ENCODE peak calls at places on chromosomes 6 and 20, in ten cellular contexts. One of them, this sample, is unnamed.
A peak's percentile ranks its signal among the peaks of the same experiment; 100 is the strongest.

GRCh38 chr20:25246182-25246943 is 1.5 kb upstream of the PYGB start:
- DNase-seq in natural killer cell: no peak
- DNase-seq in astrocyte: no peak
- DNase-seq in Jurkat, Clone E6-1: no peak
- DNase-seq in OCI-M1: peak; percentile 7
- DNase-seq in PC-9: no peak
- DNase-seq in activated T-cell treated with anti-CD3 and anti-CD28 coated beads for 24 hours: no peak
- DNase-seq in COR-L47: no peak
- DNase-seq in kidney glomerular epithelial cell: no peak
- DNase-seq in epithelial cell of prostate: no peak
- DNase-seq in this sample: no peak

GRCh38 chr20:23923891-23924435 is 44.4 kb upstream of the CST5 start:
- DNase-seq in PC-9: peak; percentile 15
- DNase-seq in Jurkat, Clone E6-1: no peak
- DNase-seq in natural killer cell: no peak
- DNase-seq in OCI-M1: no peak
- DNase-seq in COR-L47: no peak
- DNase-seq in epithelial cell of prostate: no peak
- DNase-seq in kidney glomerular epithelial cell: no peak
- DNase-seq in activated T-cell treated with anti-CD3 and anti-CD28 coated beads for 24 hours: no peak
- DNase-seq in astrocyte: no peak
- DNase-seq in this sample: no peak

GRCh38 chr6:156697224-156697623 is 80.0 kb upstream of the ARID1B start:
- DNase-seq in natural killer cell: no peak
- DNase-seq in activated T-cell treated with anti-CD3 and anti-CD28 coated beads for 24 hours: no peak
- DNase-seq in Jurkat, Clone E6-1: no peak
- DNase-seq in kidney glomerular epithelial cell: no peak
- DNase-seq in epithelial cell of prostate: no peak
- DNase-seq in OCI-M1: no peak
- DNase-seq in astrocyte: no peak
- DNase-seq in COR-L47: no peak
- DNase-seq in PC-9: no peak
- DNase-seq in this sample: peak; percentile 53

GRCh38 chr6:111983197-111983596 is 70.7 kb upstream of the CCN6 start:
- DNase-seq in COR-L47: no peak
- DNase-seq in Jurkat, Clone E6-1: no peak
- DNase-seq in kidney glomerular epithelial cell: no peak
- DNase-seq in astrocyte: no peak
- DNase-seq in OCI-M1: no peak
- DNase-seq in activated T-cell treated with anti-CD3 and anti-CD28 coated beads for 24 hours: no peak
- DNase-seq in epithelial cell of prostate: no peak
- DNase-seq in PC-9: no peak
- DNase-seq in natural killer cell: no peak
- DNase-seq in this sample: no peak

GRCh38 chr20:24362080-24362479 is 107.3 kb upstream of the SYNDIG1 start:
- DNase-seq in natural killer cell: no peak
- DNase-seq in OCI-M1: no peak
- DNase-seq in COR-L47: no peak
- DNase-seq in activated T-cell treated with anti-CD3 and anti-CD28 coated beads for 24 hours: no peak
- DNase-seq in kidney glomerular epithelial cell: no peak
- DNase-seq in Jurkat, Clone E6-1: no peak
- DNase-seq in epithelial cell of prostate: no peak
- DNase-seq in astrocyte: no peak
- DNase-seq in PC-9: no peak
- DNase-seq in this sample: no peak

GRCh38 chr6:145070791-145071190 is 664.5 kb downstream of the EPM2A start:
- DNase-seq in Jurkat, Clone E6-1: no peak
- DNase-seq in OCI-M1: no peak
- DNase-seq in epithelial cell of prostate: no peak
- DNase-seq in PC-9: no peak
- DNase-seq in natural killer cell: no peak
- DNase-seq in kidney glomerular epithelial cell: no peak
- DNase-seq in activated T-cell treated with anti-CD3 and anti-CD28 coated beads for 24 hours: no peak
- DNase-seq in astrocyte: peak; percentile 60
- DNase-seq in COR-L47: no peak
- DNase-seq in this sample: no peak

GRCh38 chr20:64051532-64052325 is 2.3 kb upstream of the SOX18 start:
- DNase-seq in astrocyte: no peak
- DNase-seq in OCI-M1: no peak
- DNase-seq in COR-L47: no peak
- DNase-seq in Jurkat, Clone E6-1: no peak
- DNase-seq in PC-9: no peak
- DNase-seq in epithelial cell of prostate: no peak
- DNase-seq in natural killer cell: no peak
- DNase-seq in activated T-cell treated with anti-CD3 and anti-CD28 coated beads for 24 hours: no peak
- DNase-seq in kidney glomerular epithelial cell: no peak
- DNase-seq in this sample: no peak

GRCh38 chr6:50815436-50816114 is 3.1 kb upstream of the TFAP2B start:
- DNase-seq in COR-L47: peak; percentile 14
- DNase-seq in natural killer cell: no peak
- DNase-seq in activated T-cell treated with anti-CD3 and anti-CD28 coated beads for 24 hours: no peak
- DNase-seq in OCI-M1: peak; percentile 74
- DNase-seq in kidney glomerular epithelial cell: peak; percentile 66
- DNase-seq in astrocyte: no peak
- DNase-seq in Jurkat, Clone E6-1: peak; percentile 10
- DNase-seq in epithelial cell of prostate: no peak
- DNase-seq in PC-9: no peak
- DNase-seq in this sample: no peak

GRCh38 chr20:18666803-18667460 is 79.1 kb downstream of the DTD1 start:
- DNase-seq in Jurkat, Clone E6-1: no peak
- DNase-seq in kidney glomerular epithelial cell: no peak
- DNase-seq in activated T-cell treated with anti-CD3 and anti-CD28 coated beads for 24 hours: no peak
- DNase-seq in astrocyte: no peak
- DNase-seq in PC-9: no peak
- DNase-seq in COR-L47: peak; percentile 47
- DNase-seq in epithelial cell of prostate: no peak
- DNase-seq in natural killer cell: no peak
- DNase-seq in OCI-M1: no peak
- DNase-seq in this sample: no peak

GRCh38 chr6:148793721-148794120 is 46.9 kb downstream of the UST start:
- DNase-seq in PC-9: no peak
- DNase-seq in COR-L47: no peak
- DNase-seq in activated T-cell treated with anti-CD3 and anti-CD28 coated beads for 24 hours: no peak
- DNase-seq in kidney glomerular epithelial cell: no peak
- DNase-seq in OCI-M1: no peak
- DNase-seq in epithelial cell of prostate: no peak
- DNase-seq in astrocyte: peak; percentile 28
- DNase-seq in natural killer cell: no peak
- DNase-seq in Jurkat, Clone E6-1: no peak
- DNase-seq in this sample: no peak

GRCh38 chr6:10759884-10760329 is 12.3 kb downstream of the TMEM14B start:
- DNase-seq in Jurkat, Clone E6-1: no peak
- DNase-seq in activated T-cell treated with anti-CD3 and anti-CD28 coated beads for 24 hours: no peak
- DNase-seq in natural killer cell: no peak
- DNase-seq in kidney glomerular epithelial cell: peak; percentile 93
- DNase-seq in COR-L47: no peak
- DNase-seq in epithelial cell of prostate: peak; percentile 96
- DNase-seq in OCI-M1: no peak
- DNase-seq in PC-9: peak; percentile 75
- DNase-seq in astrocyte: peak; percentile 94
- DNase-seq in this sample: no peak

GRCh38 chr6:130307752-130308361 is 58.0 kb upstream of the TMEM200A start:
- DNase-seq in natural killer cell: no peak
- DNase-seq in astrocyte: peak; percentile 72
- DNase-seq in epithelial cell of prostate: peak; percentile 34
- DNase-seq in COR-L47: no peak
- DNase-seq in activated T-cell treated with anti-CD3 and anti-CD28 coated beads for 24 hours: no peak
- DNase-seq in kidney glomerular epithelial cell: peak; percentile 77
- DNase-seq in Jurkat, Clone E6-1: no peak
- DNase-seq in OCI-M1: no peak
- DNase-seq in PC-9: no peak
- DNase-seq in this sample: no peak

GRCh38 chr6:127641905-127642304 is 64.9 kb downstream of the C6orf58 start:
- DNase-seq in OCI-M1: peak; percentile 63
- DNase-seq in Jurkat, Clone E6-1: peak; percentile 16
- DNase-seq in COR-L47: no peak
- DNase-seq in epithelial cell of prostate: no peak
- DNase-seq in natural killer cell: no peak
- DNase-seq in activated T-cell treated with anti-CD3 and anti-CD28 coated beads for 24 hours: no peak
- DNase-seq in kidney glomerular epithelial cell: peak; percentile 22
- DNase-seq in PC-9: peak; percentile 3
- DNase-seq in astrocyte: peak; percentile 9
- DNase-seq in this sample: no peak

GRCh38 chr6:167827062-167827587 is 414 bp downstream of the AFDN start:
- DNase-seq in kidney glomerular epithelial cell: no peak
- DNase-seq in Jurkat, Clone E6-1: no peak
- DNase-seq in COR-L47: no peak
- DNase-seq in natural killer cell: no peak
- DNase-seq in astrocyte: no peak
- DNase-seq in epithelial cell of prostate: no peak
- DNase-seq in OCI-M1: no peak
- DNase-seq in activated T-cell treated with anti-CD3 and anti-CD28 coated beads for 24 hours: no peak
- DNase-seq in PC-9: peak; percentile 46
- DNase-seq in this sample: peak; percentile 20

GRCh38 chr6:63307581-63308246 is 12.1 kb downstream of the LGSN start:
- DNase-seq in COR-L47: no peak
- DNase-seq in OCI-M1: peak; percentile 90
- DNase-seq in natural killer cell: no peak
- DNase-seq in epithelial cell of prostate: no peak
- DNase-seq in astrocyte: peak; percentile 5
- DNase-seq in Jurkat, Clone E6-1: peak; percentile 38
- DNase-seq in PC-9: no peak
- DNase-seq in activated T-cell treated with anti-CD3 and anti-CD28 coated beads for 24 hours: no peak
- DNase-seq in kidney glomerular epithelial cell: peak; percentile 41
- DNase-seq in this sample: no peak

GRCh38 chr20:41124451-41125094 is 12.8 kb upstream of the PLCG1 start:
- DNase-seq in activated T-cell treated with anti-CD3 and anti-CD28 coated beads for 24 hours: no peak
- DNase-seq in COR-L47: no peak
- DNase-seq in astrocyte: no peak
- DNase-seq in epithelial cell of prostate: no peak
- DNase-seq in kidney glomerular epithelial cell: no peak
- DNase-seq in natural killer cell: no peak
- DNase-seq in Jurkat, Clone E6-1: no peak
- DNase-seq in OCI-M1: no peak
- DNase-seq in PC-9: no peak
- DNase-seq in this sample: no peak

GRCh38 chr20:6045566-6045965 is 8.3 kb downstream of the LRRN4 start:
- DNase-seq in Jurkat, Clone E6-1: no peak
- DNase-seq in activated T-cell treated with anti-CD3 and anti-CD28 coated beads for 24 hours: no peak
- DNase-seq in PC-9: no peak
- DNase-seq in OCI-M1: peak; percentile 41
- DNase-seq in natural killer cell: no peak
- DNase-seq in COR-L47: no peak
- DNase-seq in epithelial cell of prostate: no peak
- DNase-seq in kidney glomerular epithelial cell: no peak
- DNase-seq in astrocyte: peak; percentile 43
- DNase-seq in this sample: no peak

GRCh38 chr20:46330072-46330763 is 21.9 kb upstream of the CDH22 start:
- DNase-seq in kidney glomerular epithelial cell: no peak
- DNase-seq in epithelial cell of prostate: no peak
- DNase-seq in PC-9: no peak
- DNase-seq in OCI-M1: no peak
- DNase-seq in natural killer cell: no peak
- DNase-seq in Jurkat, Clone E6-1: no peak
- DNase-seq in COR-L47: peak; percentile 84
- DNase-seq in activated T-cell treated with anti-CD3 and anti-CD28 coated beads for 24 hours: no peak
- DNase-seq in astrocyte: no peak
- DNase-seq in this sample: no peak

GRCh38 chr20:44656447-44656846 is 4.9 kb upstream of the ADA start:
- DNase-seq in natural killer cell: no peak
- DNase-seq in PC-9: no peak
- DNase-seq in COR-L47: no peak
- DNase-seq in epithelial cell of prostate: no peak
- DNase-seq in kidney glomerular epithelial cell: no peak
- DNase-seq in activated T-cell treated with anti-CD3 and anti-CD28 coated beads for 24 hours: no peak
- DNase-seq in OCI-M1: no peak
- DNase-seq in Jurkat, Clone E6-1: no peak
- DNase-seq in astrocyte: no peak
- DNase-seq in this sample: no peak

GRCh38 chr6:73452107-73452461 is at the start of gene CGAS:
- DNase-seq in OCI-M1: peak; percentile 94
- DNase-seq in astrocyte: peak; percentile 20
- DNase-seq in kidney glomerular epithelial cell: no peak
- DNase-seq in COR-L47: no peak
- DNase-seq in epithelial cell of prostate: no peak
- DNase-seq in activated T-cell treated with anti-CD3 and anti-CD28 coated beads for 24 hours: peak; percentile 71
- DNase-seq in natural killer cell: peak; percentile 64
- DNase-seq in PC-9: peak; percentile 79
- DNase-seq in Jurkat, Clone E6-1: no peak
- DNase-seq in this sample: peak; percentile 76

GRCh38 chr20:25250508-25250907 is 2.6 kb downstream of the PYGB start:
- DNase-seq in Jurkat, Clone E6-1: no peak
- DNase-seq in OCI-M1: no peak
- DNase-seq in COR-L47: no peak
- DNase-seq in natural killer cell: no peak
- DNase-seq in epithelial cell of prostate: no peak
- DNase-seq in kidney glomerular epithelial cell: peak; percentile 9
- DNase-seq in PC-9: no peak
- DNase-seq in astrocyte: no peak
- DNase-seq in activated T-cell treated with anti-CD3 and anti-CD28 coated beads for 24 hours: no peak
- DNase-seq in this sample: no peak

GRCh38 chr6:56961151-56961550 is 6.2 kb downstream of the BEND6 start:
- DNase-seq in natural killer cell: no peak
- DNase-seq in COR-L47: no peak
- DNase-seq in activated T-cell treated with anti-CD3 and anti-CD28 coated beads for 24 hours: no peak
- DNase-seq in epithelial cell of prostate: no peak
- DNase-seq in astrocyte: no peak
- DNase-seq in Jurkat, Clone E6-1: peak; percentile 17
- DNase-seq in kidney glomerular epithelial cell: no peak
- DNase-seq in PC-9: no peak
- DNase-seq in OCI-M1: peak; percentile 21
- DNase-seq in this sample: no peak

This sample was measured in stimulated activated naive B cell treated with anti-CD40 and anti-IgM and Interleukin-4, amounts not matched to agents 10 μg/mL and 1 μg/mL and 100 μg/mL, for 72 hours.